ENCODE peak calls at places on chromosomes 2 and 18, in eight cellular contexts. A, V, J, D, F, Q, K and N are unnamed samples.

GRCh38 chr2:98579926-98580325 is 28.4 kb downstream of the COA5 start:
- DNase-seq in K (no peak), J (no peak), V (no peak), Q (no peak), F (no peak), A (no peak), D (no peak), N (no peak)

GRCh38 chr18:48780151-48781001 is 170.4 kb downstream of the SMAD7 start:
- DNase-seq in F (no peak), Q (no peak), A (no peak), V (no peak), K (no peak), D (no peak), J (no peak), N (no peak)

GRCh38 chr2:53632714-53633113 is 134.9 kb upstream of the CHAC2 start:
- DNase-seq in F (no peak), A (peak; percentile 0), V (no peak), J (no peak), D (peak; percentile 72), K (no peak), Q (no peak), N (no peak)

GRCh38 chr2:142561656-142562055 is 315.8 kb upstream of the KYNU start:
- DNase-seq in K (no peak), V (no peak), A (no peak), Q (no peak), F (no peak), J (no peak), D (no peak), N (no peak)

GRCh38 chr2:201872576-201872975 is 66.2 kb downstream of the CDK15 start:
- DNase-seq in K (no peak), V (peak; percentile 62), J (no peak), A (no peak), F (no peak), Q (no peak), D (no peak), N (no peak)

GRCh38 chr2:205024822-205025518 is 479.7 kb downstream of the PARD3B start:
- DNase-seq in A (no peak), D (no peak), J (peak; percentile 95), K (no peak), F (peak; percentile 22), Q (peak; percentile 94), V (peak; percentile 72), N (no peak)

GRCh38 chr2:10591207-10591606 is 98.6 kb downstream of the NOL10 start:
- DNase-seq in J (no peak), V (no peak), F (no peak), A (no peak), Q (no peak), D (no peak), K (no peak), N (no peak)

GRCh38 chr2:152240559-152241231 is 65.1 kb upstream of the STAM2 start:
- DNase-seq in J (peak; percentile 95), D (no peak), A (no peak), K (no peak), Q (no peak), F (no peak), V (no peak), N (no peak)

GRCh38 chr2:241802421-241802749 is 6.6 kb upstream of the NEU4 start:
- DNase-seq in Q (no peak), J (no peak), V (no peak), D (no peak), F (no peak), A (no peak), K (no peak), N (no peak)

GRCh38 chr2:239153806-239154591 is 246.8 kb downstream of the HDAC4 start:
- DNase-seq in D (no peak), K (no peak), F (peak; percentile 11), V (no peak), Q (no peak), J (no peak), A (no peak), N (no peak)

GRCh38 chr18:61861372-61861771 is 31.4 kb downstream of the RNF152 start:
- DNase-seq in Q (no peak), J (peak; percentile 70), D (no peak), A (no peak), F (no peak), V (no peak), K (no peak), N (no peak)

GRCh38 chr2:15936277-15937104 is 3.9 kb upstream of the MYCN start:
- DNase-seq in K (no peak), Q (no peak), D (no peak), A (no peak), V (no peak), F (no peak), J (no peak), N (no peak)

GRCh38 chr2:171807130-171807529 is 86.9 kb downstream of the SLC25A12 start:
- DNase-seq in J (peak; percentile 46), A (no peak), D (no peak), Q (peak; percentile 35), K (no peak), V (no peak), F (no peak), N (no peak)

GRCh38 chr2:79723830-79724229 is 211.0 kb downstream of the CTNNA2 start:
- DNase-seq in V (no peak), A (no peak), F (no peak), Q (no peak), K (no peak), D (no peak), J (peak; percentile 9), N (no peak)

GRCh38 chr2:158025263-158025996 is 76.2 kb upstream of the UPP2 start:
- DNase-seq in V (no peak), K (no peak), Q (no peak), J (no peak), D (no peak), A (no peak), F (no peak), N (no peak)

GRCh38 chr18:50630895-50631294 is 71.0 kb downstream of the MAPK4 start:
- DNase-seq in V (no peak), D (no peak), Q (no peak), A (no peak), J (no peak), K (no peak), F (no peak), N (no peak)

GRCh38 chr2:239169311-239170048 is 231.3 kb downstream of the HDAC4 start:
- DNase-seq in Q (no peak), V (no peak), K (no peak), A (no peak), J (no peak), F (peak; percentile 3), D (no peak), N (no peak)

GRCh38 chr2:217248312-217248935 is 388.6 kb upstream of the TNP1 start:
- DNase-seq in J (no peak), F (no peak), A (no peak), Q (no peak), V (peak; percentile 68), D (peak; percentile 88), K (peak; percentile 30), N (no peak)

GRCh38 chr2:26847663-26848335 is at the start of gene DPYSL5:
- DNase-seq in V (peak; percentile 67), Q (no peak), F (peak; percentile 40), D (no peak), K (peak; percentile 48), J (no peak), A (peak; percentile 90), N (peak; percentile 86)

GRCh38 chr2:171072164-171072563 is 88.5 kb downstream of the TLK1 start:
- DNase-seq in A (no peak), K (no peak), D (no peak), J (no peak), F (no peak), Q (no peak), V (no peak), N (no peak)

GRCh38 chr2:43541165-43541564 is 54.7 kb downstream of the THADA start:
- DNase-seq in A (no peak), K (no peak), F (no peak), J (peak; percentile 81), Q (no peak), D (no peak), V (no peak), N (no peak)

GRCh38 chr2:95354469-95354901 is 48.0 kb upstream of the FAHD2A start:
- DNase-seq in Q (no peak), K (no peak), V (no peak), D (no peak), F (peak; percentile 17), A (no peak), J (no peak), N (no peak)

GRCh38 chr2:39408351-39409136 is 28.5 kb downstream of the MAP4K3 start:
- DNase-seq in D (no peak), F (no peak), V (peak; percentile 50), Q (no peak), J (no peak), A (no peak), K (no peak), N (no peak)

GRCh38 chr2:44834656-44835055 is 106.8 kb upstream of the SIX3 start:
- DNase-seq in A (no peak), F (no peak), Q (no peak), K (no peak), V (no peak), D (no peak), J (no peak), N (no peak)

GRCh38 chr18:2150566-2150965 is 420.7 kb downstream of the METTL4 start:
- DNase-seq in D (no peak), K (no peak), Q (no peak), A (no peak), J (peak; percentile 20), F (no peak), V (no peak), N (no peak)

GRCh38 chr18:49135871-49136270 is 185.1 kb upstream of the SMAD7 start:
- DNase-seq in F (no peak), K (no peak), V (peak; percentile 24), A (peak; percentile 73), D (no peak), Q (peak; percentile 5), J (peak; percentile 5), N (no peak)

GRCh38 chr2:184215745-184216144 is 382.6 kb upstream of the ZNF804A start:
- DNase-seq in J (no peak), K (no peak), F (no peak), V (no peak), Q (no peak), D (no peak), A (no peak), N (no peak)

GRCh38 chr2:65367517-65367916 is 64.9 kb downstream of the SPRED2 start:
- DNase-seq in F (no peak), D (no peak), K (no peak), V (no peak), A (no peak), Q (no peak), J (peak; percentile 98), N (no peak)

GRCh38 chr2:151862688-151863087 is 34.5 kb upstream of the ARL5A start:
- DNase-seq in V (no peak), D (peak; percentile 60), F (no peak), A (no peak), K (peak; percentile 76), Q (no peak), J (no peak), N (no peak)

GRCh38 chr2:144597894-144598593 is 78.1 kb upstream of the ZEB2 start:
- DNase-seq in D (no peak), K (no peak), A (no peak), Q (no peak), J (no peak), V (no peak), F (no peak), N (no peak)

GRCh38 chr2:167924556-167924955 is 322.8 kb downstream of the STK39 start:
- DNase-seq in J (no peak), V (no peak), A (peak; percentile 26), D (peak; percentile 14), F (no peak), K (no peak), Q (no peak), N (no peak)

GRCh38 chr2:134402385-134402784 is 148.5 kb downstream of the MGAT5 start:
- DNase-seq in Q (peak; percentile 87), A (no peak), V (no peak), F (no peak), K (no peak), D (no peak), J (no peak), N (no peak)

GRCh38 chr18:10689231-10689953 is 163.6 kb downstream of the NAPG start:
- DNase-seq in Q (no peak), V (no peak), D (no peak), J (no peak), A (no peak), F (no peak), K (no peak), N (no peak)

GRCh38 chr2:239154971-239155805 is 245.6 kb downstream of the HDAC4 start:
- DNase-seq in K (no peak), A (no peak), J (no peak), F (peak; percentile 19), D (no peak), V (peak; percentile 99), Q (no peak), N (peak; percentile 40)